ENCODE peak calls at places on chromosomes 5 and 9, in five cellular contexts. One of them, this sample, is unnamed.

GRCh38 chr9:35682520-35682919 is 7.2 kb downstream of the TPM2 start:
- DNase-seq in vagina: no peak
- DNase-seq in kidney: no peak
- DNase-seq in left ventricle myocardium inferior: no peak
- DNase-seq in CD4-positive, CD25-positive, alpha-beta regulatory T cell: no peak
- DNase-seq in this sample: no peak

GRCh38 chr9:17829812-17830385 is 251.0 kb downstream of the SH3GL2 start:
- DNase-seq in vagina: no peak
- DNase-seq in kidney: no peak
- DNase-seq in left ventricle myocardium inferior: no peak
- DNase-seq in CD4-positive, CD25-positive, alpha-beta regulatory T cell: no peak
- DNase-seq in this sample: no peak

GRCh38 chr9:108033976-108034964 is 544.7 kb upstream of the KLF4 start:
- DNase-seq in vagina: peak; percentile 94
- DNase-seq in kidney: no peak
- DNase-seq in left ventricle myocardium inferior: no peak
- DNase-seq in CD4-positive, CD25-positive, alpha-beta regulatory T cell: no peak
- DNase-seq in this sample: no peak

GRCh38 chr5:165130656-165131055 is 1625.2 kb downstream of the MAT2B start:
- DNase-seq in vagina: no peak
- DNase-seq in kidney: no peak
- DNase-seq in left ventricle myocardium inferior: no peak
- DNase-seq in CD4-positive, CD25-positive, alpha-beta regulatory T cell: no peak
- DNase-seq in this sample: no peak

GRCh38 chr5:135890296-135890695 is 5.3 kb downstream of the IL9 start:
- DNase-seq in vagina: no peak
- DNase-seq in kidney: no peak
- DNase-seq in left ventricle myocardium inferior: no peak
- DNase-seq in CD4-positive, CD25-positive, alpha-beta regulatory T cell: no peak
- DNase-seq in this sample: peak; percentile 54

GRCh38 chr5:170154744-170155143 is 49.0 kb downstream of the FOXI1 start:
- DNase-seq in vagina: no peak
- DNase-seq in kidney: no peak
- DNase-seq in left ventricle myocardium inferior: no peak
- DNase-seq in CD4-positive, CD25-positive, alpha-beta regulatory T cell: no peak
- DNase-seq in this sample: no peak

GRCh38 chr9:95450171-95451107 is 66.3 kb downstream of the PTCH1 start:
- DNase-seq in vagina: no peak
- DNase-seq in kidney: no peak
- DNase-seq in left ventricle myocardium inferior: no peak
- DNase-seq in CD4-positive, CD25-positive, alpha-beta regulatory T cell: no peak
- DNase-seq in this sample: no peak

GRCh38 chr5:79628811-79629210 is 16.6 kb downstream of the TENT2 start:
- DNase-seq in vagina: no peak
- DNase-seq in kidney: no peak
- DNase-seq in left ventricle myocardium inferior: no peak
- DNase-seq in CD4-positive, CD25-positive, alpha-beta regulatory T cell: no peak
- DNase-seq in this sample: no peak

GRCh38 chr5:177957241-177957640 is 38.8 kb downstream of the PROP1 start:
- DNase-seq in vagina: no peak
- DNase-seq in kidney: no peak
- DNase-seq in left ventricle myocardium inferior: no peak
- DNase-seq in CD4-positive, CD25-positive, alpha-beta regulatory T cell: no peak
- DNase-seq in this sample: no peak

GRCh38 chr5:180521101-180521500 is 26.9 kb downstream of the CNOT6 start:
- DNase-seq in vagina: no peak
- DNase-seq in kidney: no peak
- DNase-seq in left ventricle myocardium inferior: no peak
- DNase-seq in CD4-positive, CD25-positive, alpha-beta regulatory T cell: no peak
- DNase-seq in this sample: no peak
- H3K27ac ChIP-seq in vagina: no peak overlapping the region
- H3K27ac ChIP-seq in kidney: no peak overlapping the region
- H3K27ac ChIP-seq in left ventricle myocardium inferior: no peak overlapping the region
- H3K27ac ChIP-seq in CD4-positive, CD25-positive, alpha-beta regulatory T cell: no peak overlapping the region
- H3K27ac ChIP-seq in this sample: no peak overlapping the region

DNA sequence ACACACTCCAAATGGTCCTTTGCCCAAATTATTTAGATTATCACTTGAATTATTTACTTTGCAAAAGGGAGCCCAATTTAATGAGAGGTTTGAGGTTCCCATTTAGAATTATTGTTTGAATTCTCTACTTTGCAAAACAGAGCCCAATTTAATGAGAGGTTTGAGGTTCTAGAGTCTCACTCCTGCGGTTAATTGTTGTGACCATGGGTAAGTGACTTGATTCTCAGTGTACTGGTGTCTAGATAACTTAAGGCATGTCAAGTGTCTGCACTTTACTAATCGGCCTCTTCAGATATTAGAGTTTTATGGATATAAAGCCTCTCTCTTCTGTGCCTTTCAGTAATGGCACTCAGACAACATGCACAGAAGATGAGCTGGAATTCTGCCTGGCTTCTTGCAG is 67.5 kb downstream of the YIPF5 start:
- DNase-seq in vagina: no peak
- DNase-seq in kidney: no peak
- DNase-seq in left ventricle myocardium inferior: no peak
- DNase-seq in CD4-positive, CD25-positive, alpha-beta regulatory T cell: no peak
- DNase-seq in this sample: no peak
- H3K4me1 ChIP-seq in vagina: no peaks in the 10 kb centered on the region
- H3K4me1 ChIP-seq in kidney: no peaks in the 10 kb centered on the region
- H3K4me1 ChIP-seq in left ventricle myocardium inferior: no peaks in the 10 kb centered on the region
- H3K4me1 ChIP-seq in CD4-positive, CD25-positive, alpha-beta regulatory T cell: no peaks in the 10 kb centered on the region
- H3K4me1 ChIP-seq in this sample: no peaks in the 10 kb centered on the region

GRCh38 chr5:42992035-42992570 is 48.0 kb downstream of the ANXA2R start:
- DNase-seq in vagina: no peak
- DNase-seq in kidney: peak; percentile 95
- DNase-seq in left ventricle myocardium inferior: peak; percentile 84
- DNase-seq in CD4-positive, CD25-positive, alpha-beta regulatory T cell: peak; percentile 91
- DNase-seq in this sample: peak; percentile 93

GRCh38 chr5:42990892-42991291 is 49.2 kb downstream of the ANXA2R start:
- DNase-seq in vagina: no peak
- DNase-seq in kidney: no peak
- DNase-seq in left ventricle myocardium inferior: no peak
- DNase-seq in CD4-positive, CD25-positive, alpha-beta regulatory T cell: peak; percentile 33
- DNase-seq in this sample: no peak

GRCh38 chr5:42988568-42988967 is 51.6 kb downstream of the ANXA2R start:
- DNase-seq in vagina: no peak
- DNase-seq in kidney: no peak
- DNase-seq in left ventricle myocardium inferior: no peak
- DNase-seq in CD4-positive, CD25-positive, alpha-beta regulatory T cell: no peak
- DNase-seq in this sample: no peak

GRCh38 chr5:42991477-42992034 is 48.6 kb downstream of the ANXA2R start:
- DNase-seq in vagina: no peak
- DNase-seq in kidney: peak; percentile 67
- DNase-seq in left ventricle myocardium inferior: no peak
- DNase-seq in CD4-positive, CD25-positive, alpha-beta regulatory T cell: no peak
- DNase-seq in this sample: no peak

DNA sequence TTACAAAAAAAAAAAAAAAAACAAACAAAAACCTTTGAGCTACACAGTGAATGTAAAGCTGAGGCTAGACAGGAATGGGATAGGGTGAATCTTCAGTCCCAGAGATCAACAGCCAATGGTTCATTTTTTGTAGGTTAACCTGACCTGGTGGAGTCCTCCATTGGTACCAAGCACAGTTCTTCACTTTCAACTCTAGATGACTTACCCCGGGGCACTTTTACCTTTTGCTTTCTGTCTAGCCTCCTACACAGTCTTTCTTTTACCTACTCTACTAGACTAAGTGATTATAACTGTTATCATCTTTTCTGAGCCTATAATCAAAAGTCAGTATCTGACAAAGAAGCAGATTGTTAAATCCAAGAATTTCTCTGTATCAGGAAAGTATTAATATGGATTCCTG is 50.9 kb downstream of the ANXA2R start:
- DNase-seq in vagina: no peak
- DNase-seq in kidney: no peak
- DNase-seq in left ventricle myocardium inferior: no peak
- DNase-seq in CD4-positive, CD25-positive, alpha-beta regulatory T cell: peak; percentile 41
- DNase-seq in this sample: no peak
- H3K4me3 ChIP-seq in vagina: no peak overlapping the region
- H3K4me3 ChIP-seq in kidney: no peak overlapping the region
- H3K4me3 ChIP-seq in left ventricle myocardium inferior: no peak overlapping the region
- H3K4me3 ChIP-seq in CD4-positive, CD25-positive, alpha-beta regulatory T cell: peak overlapping the region; percentile 82
- H3K4me3 ChIP-seq in this sample: no peak overlapping the region

DNA sequence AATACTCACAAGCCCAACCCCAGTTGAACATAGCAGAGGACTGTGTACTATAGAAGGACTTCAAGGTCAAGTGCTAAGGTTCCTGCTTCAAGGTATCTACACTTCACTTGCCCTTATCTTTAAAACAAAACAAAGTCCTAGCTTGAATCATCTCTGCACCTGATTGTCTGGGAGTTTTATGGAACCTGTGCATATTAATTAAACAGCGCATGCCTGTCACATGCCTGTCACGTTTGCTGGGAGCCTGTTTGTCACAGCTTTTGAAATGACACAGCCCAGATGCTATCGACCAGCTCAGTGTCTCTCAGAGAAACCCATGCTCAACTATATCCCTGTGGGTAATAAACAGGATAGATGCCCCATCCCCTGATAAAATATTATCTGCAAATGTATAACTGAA is 476.0 kb downstream of the ZSWIM6 start:
- DNase-seq in vagina: no peak
- DNase-seq in kidney: no peak
- DNase-seq in left ventricle myocardium inferior: no peak
- DNase-seq in CD4-positive, CD25-positive, alpha-beta regulatory T cell: no peak
- DNase-seq in this sample: no peak
- H3K27ac ChIP-seq in vagina: no peak overlapping the region
- H3K27ac ChIP-seq in kidney: no peak overlapping the region
- H3K27ac ChIP-seq in left ventricle myocardium inferior: no peak overlapping the region
- H3K27ac ChIP-seq in CD4-positive, CD25-positive, alpha-beta regulatory T cell: no peak overlapping the region
- H3K27ac ChIP-seq in this sample: no peak overlapping the region

GRCh38 chr5:56330167-56330566 is 97.0 kb upstream of the ANKRD55 start:
- DNase-seq in vagina: no peak
- DNase-seq in kidney: no peak
- DNase-seq in left ventricle myocardium inferior: no peak
- DNase-seq in CD4-positive, CD25-positive, alpha-beta regulatory T cell: no peak
- DNase-seq in this sample: no peak
- H3K4me1 ChIP-seq in vagina: no peaks in the 10 kb centered on the region
- H3K4me1 ChIP-seq in kidney: peaks cover 3% of the 10 kb centered on the region
- H3K4me1 ChIP-seq in left ventricle myocardium inferior: peaks cover 30% of the 10 kb centered on the region
- H3K4me1 ChIP-seq in CD4-positive, CD25-positive, alpha-beta regulatory T cell: peaks cover 44% of the 10 kb centered on the region
- H3K4me1 ChIP-seq in this sample: no peaks in the 10 kb centered on the region

DNA sequence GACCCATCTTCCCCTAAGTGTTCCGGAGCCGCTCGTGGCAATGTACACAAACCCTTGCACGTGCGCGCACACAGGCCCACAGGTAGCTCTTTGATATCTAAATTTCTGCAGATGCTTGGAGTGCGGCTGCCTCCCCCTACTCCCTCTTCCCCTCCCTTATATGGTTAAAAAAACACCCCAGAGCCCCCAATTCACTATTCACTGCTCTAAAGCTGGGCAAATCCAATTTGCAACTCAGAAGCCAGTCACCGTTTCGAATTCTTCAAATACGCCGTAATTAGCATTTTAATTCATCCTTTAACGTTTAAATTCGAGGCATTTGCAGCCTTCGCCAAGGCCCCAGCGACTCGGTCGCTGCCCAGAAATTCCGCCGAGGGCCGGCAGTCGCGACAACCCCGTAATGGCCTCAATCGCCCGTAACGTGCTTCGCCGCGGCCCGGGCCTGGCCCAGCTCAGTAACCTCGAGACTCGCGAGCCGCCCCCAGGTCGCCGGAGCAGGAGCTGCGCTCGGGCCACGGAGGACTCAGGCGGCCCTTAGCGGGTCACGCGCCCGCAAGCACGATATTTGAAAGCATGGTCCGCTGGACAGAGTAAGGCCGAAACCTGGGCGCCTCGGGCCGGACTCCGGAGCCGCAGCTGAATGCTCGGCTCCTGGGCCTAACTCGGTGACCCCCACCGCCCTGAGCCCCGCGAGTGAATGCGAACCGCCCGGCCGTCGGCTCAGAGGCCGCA is 1.3 kb downstream of the IRX2 start:
- DNase-seq in vagina: no peak
- DNase-seq in kidney: no peak
- DNase-seq in left ventricle myocardium inferior: no peak
- DNase-seq in CD4-positive, CD25-positive, alpha-beta regulatory T cell: no peak
- DNase-seq in this sample: peak; percentile 28
- H3K4me3 ChIP-seq in vagina: peak overlapping the region; percentile 43
- H3K4me3 ChIP-seq in kidney: no peak overlapping the region
- H3K4me3 ChIP-seq in left ventricle myocardium inferior: peak overlapping the region; percentile 59
- H3K4me3 ChIP-seq in CD4-positive, CD25-positive, alpha-beta regulatory T cell: no peak overlapping the region
- H3K4me3 ChIP-seq in this sample: peak overlapping the region; percentile 41

DNA sequence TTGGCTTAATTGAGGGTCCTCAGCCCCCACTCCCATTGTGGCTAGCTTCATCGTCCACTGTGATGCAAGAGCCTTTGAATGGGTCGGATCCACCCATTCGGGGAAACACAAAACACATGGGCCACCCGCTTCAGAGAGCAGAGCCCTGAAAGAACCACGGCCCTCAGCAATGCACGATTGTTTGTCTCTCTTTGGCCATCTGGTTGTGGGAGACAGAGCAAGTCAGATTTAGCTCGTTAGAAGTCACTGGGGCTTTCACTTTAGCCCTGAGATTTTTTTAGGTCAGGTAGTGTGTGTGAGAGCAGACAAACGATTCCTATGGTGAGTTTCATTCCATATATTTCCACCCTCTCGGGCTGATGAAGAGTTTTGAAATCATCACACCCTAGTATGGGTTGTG is 12.9 kb upstream of the COL15A1 start:
- DNase-seq in vagina: no peak
- DNase-seq in kidney: no peak
- DNase-seq in left ventricle myocardium inferior: no peak
- DNase-seq in CD4-positive, CD25-positive, alpha-beta regulatory T cell: no peak
- DNase-seq in this sample: no peak
- H3K27ac ChIP-seq in vagina: no peak overlapping the region
- H3K27ac ChIP-seq in kidney: no peak overlapping the region
- H3K27ac ChIP-seq in left ventricle myocardium inferior: no peak overlapping the region
- H3K27ac ChIP-seq in CD4-positive, CD25-positive, alpha-beta regulatory T cell: no peak overlapping the region
- H3K27ac ChIP-seq in this sample: no peak overlapping the region

GRCh38 chr5:14669975-14670374 is 5.5 kb downstream of the OTULIN start:
- DNase-seq in vagina: no peak
- DNase-seq in kidney: no peak
- DNase-seq in left ventricle myocardium inferior: no peak
- DNase-seq in CD4-positive, CD25-positive, alpha-beta regulatory T cell: no peak
- DNase-seq in this sample: no peak

GRCh38 chr5:14673443-14673842 is 8.9 kb downstream of the OTULIN start:
- DNase-seq in vagina: no peak
- DNase-seq in kidney: no peak
- DNase-seq in left ventricle myocardium inferior: no peak
- DNase-seq in CD4-positive, CD25-positive, alpha-beta regulatory T cell: no peak
- DNase-seq in this sample: no peak

GRCh38 chr5:14672508-14673394 is 8.2 kb downstream of the OTULIN start:
- DNase-seq in vagina: no peak
- DNase-seq in kidney: no peak
- DNase-seq in left ventricle myocardium inferior: no peak
- DNase-seq in CD4-positive, CD25-positive, alpha-beta regulatory T cell: no peak
- DNase-seq in this sample: no peak

GRCh38 chr5:14671414-14671813 is 6.9 kb downstream of the OTULIN start:
- DNase-seq in vagina: no peak
- DNase-seq in kidney: no peak
- DNase-seq in left ventricle myocardium inferior: no peak
- DNase-seq in CD4-positive, CD25-positive, alpha-beta regulatory T cell: no peak
- DNase-seq in this sample: no peak

DNA sequence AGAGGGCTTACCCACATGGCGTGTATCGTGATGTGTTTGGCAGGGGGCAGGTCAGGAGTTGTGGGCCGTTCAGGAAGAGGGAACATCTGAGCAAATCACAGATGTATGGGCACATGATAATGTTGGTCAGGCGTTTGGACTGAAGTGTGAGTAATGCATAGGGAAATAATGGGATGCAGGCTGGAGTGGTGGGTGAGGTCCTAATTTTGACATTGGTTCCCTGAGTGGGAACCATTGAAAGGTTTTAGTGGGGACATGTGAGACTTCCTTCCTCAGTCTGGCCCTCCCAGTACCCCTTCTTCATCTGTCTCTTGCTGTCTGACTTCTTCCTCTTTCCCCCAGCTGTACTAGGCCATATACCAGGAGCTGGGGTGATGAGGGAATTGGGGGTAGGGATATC is 7.6 kb downstream of the OTULIN start:
- DNase-seq in vagina: no peak
- DNase-seq in kidney: no peak
- DNase-seq in left ventricle myocardium inferior: no peak
- DNase-seq in CD4-positive, CD25-positive, alpha-beta regulatory T cell: no peak
- DNase-seq in this sample: no peak
- H3K4me1 ChIP-seq in vagina: peaks cover 81% of the 10 kb centered on the region
- H3K4me1 ChIP-seq in kidney: peaks cover 15% of the 10 kb centered on the region
- H3K4me1 ChIP-seq in left ventricle myocardium inferior: peaks cover 100% of the 10 kb centered on the region
- H3K4me1 ChIP-seq in CD4-positive, CD25-positive, alpha-beta regulatory T cell: peaks cover 95% of the 10 kb centered on the region
- H3K4me1 ChIP-seq in this sample: no peaks in the 10 kb centered on the region